ENCODE peak calls at places on chromosome 7, in five cellular contexts. D is NAMALWA; B is effector memory CD4-positive, alpha-beta T cell; V is RPMI7951; W is psoas muscle. A is an unnamed sample.

GRCh38 chr7:108000875-108001758 is 1.8 kb downstream of the LAMB1 start:
- DNase-seq in W (peak), D (no peak), B (no peak), V (no peak), A (peak)

GRCh38 chr7:86470763-86471162 is 172.9 kb upstream of the GRM3 start:
- DNase-seq in D (no peak), W (no peak), V (no peak), B (no peak), A (no peak)

GRCh38 chr7:137820677-137821420 is 25.9 kb downstream of the DGKI start:
- DNase-seq in V (peak), D (no peak), W (peak), B (no peak), A (no peak)

GRCh38 chr7:139702811-139703467 is 74.9 kb downstream of the HIPK2 start:
- DNase-seq in B (no peak), D (no peak), V (no peak), W (no peak), A (no peak)

GRCh38 chr7:110573862-110574528 is 516.9 kb upstream of the LRRN3 start:
- DNase-seq in D (no peak), V (no peak), B (no peak), W (no peak), A (no peak)

GRCh38 chr7:137539111-137539715 is 195.7 kb upstream of the PTN start:
- DNase-seq in D (no peak), W (no peak), B (no peak), V (peak), A (no peak)

GRCh38 chr7:10343108-10343507 is 630.6 kb upstream of the PHF14 start:
- DNase-seq in W (no peak), V (no peak), D (no peak), B (no peak), A (no peak)

GRCh38 chr7:6398943-6399342 is 48.8 kb downstream of the DAGLB start:
- DNase-seq in D (no peak), W (no peak), V (no peak), B (no peak), A (no peak)

GRCh38 chr7:37824987-37825509 is 23.3 kb upstream of the NME8 start:
- DNase-seq in B (no peak), V (no peak), W (no peak), D (no peak), A (no peak)

GRCh38 chr7:131010714-131011436 is 276.9 kb upstream of the KLF14 start:
- DNase-seq in V (peak), W (no peak), D (no peak), B (no peak), A (no peak)

GRCh38 chr7:22195402-22195801 is 161.6 kb downstream of the RAPGEF5 start:
- DNase-seq in B (no peak), W (no peak), V (no peak), D (no peak), A (no peak)

A was measured in HuH-7.